ENCODE peak calls at places on chromosomes 5 and 9, in four cellular contexts. One of them, this sample, is unnamed.

GRCh38 chr5:162248107-162248713 is 180.6 kb downstream of the GABRG2 start:
- DNase-seq in body of pancreas: no peak
- DNase-seq in cardiac muscle cell: no peak
- DNase-seq in IMR-90: no peak
- DNase-seq in this sample: no peak

GRCh38 chr9:3180696-3181048 is 336.8 kb upstream of the PUM3 start:
- DNase-seq in body of pancreas: no peak
- DNase-seq in cardiac muscle cell: no peak
- DNase-seq in IMR-90: no peak
- DNase-seq in this sample: no peak

GRCh38 chr9:8365029-8365428 is 565.5 kb upstream of the DMAC1 start:
- DNase-seq in body of pancreas: no peak
- DNase-seq in cardiac muscle cell: peak; percentile 77
- DNase-seq in IMR-90: peak; percentile 76
- DNase-seq in this sample: no peak

GRCh38 chr5:151023651-151024050 is 3.3 kb downstream of the GPX3 start:
- DNase-seq in body of pancreas: peak; percentile 29
- DNase-seq in cardiac muscle cell: peak; percentile 87
- DNase-seq in IMR-90: no peak
- DNase-seq in this sample: peak; percentile 67

GRCh38 chr5:111697215-111697614 is 59.8 kb downstream of the NREP start:
- DNase-seq in body of pancreas: no peak
- DNase-seq in cardiac muscle cell: peak; percentile 57
- DNase-seq in IMR-90: no peak
- DNase-seq in this sample: no peak

GRCh38 chr5:58263291-58263690 is 196.6 kb downstream of the PLK2 start:
- DNase-seq in body of pancreas: no peak
- DNase-seq in cardiac muscle cell: no peak
- DNase-seq in IMR-90: no peak
- DNase-seq in this sample: no peak

GRCh38 chr9:95499847-95500246 is 16.9 kb downstream of the PTCH1 start:
- DNase-seq in body of pancreas: no peak
- DNase-seq in cardiac muscle cell: no peak
- DNase-seq in IMR-90: peak; percentile 57
- DNase-seq in this sample: no peak

GRCh38 chr9:133004091-133005072 is 25.9 kb downstream of the GFI1B start:
- DNase-seq in body of pancreas: no peak
- DNase-seq in cardiac muscle cell: no peak
- DNase-seq in IMR-90: no peak
- DNase-seq in this sample: no peak

GRCh38 chr5:179331591-179331990 is 13.7 kb downstream of the ADAMTS2 start:
- DNase-seq in body of pancreas: no peak
- DNase-seq in cardiac muscle cell: no peak
- DNase-seq in IMR-90: no peak
- DNase-seq in this sample: no peak

GRCh38 chr9:134258828-134259546 is 67.3 kb upstream of the RXRA start:
- DNase-seq in body of pancreas: peak; percentile 40
- DNase-seq in cardiac muscle cell: no peak
- DNase-seq in IMR-90: no peak
- DNase-seq in this sample: no peak

GRCh38 chr9:13364271-13364670 is 84.8 kb upstream of the MPDZ start:
- DNase-seq in body of pancreas: no peak
- DNase-seq in cardiac muscle cell: peak; percentile 57
- DNase-seq in IMR-90: no peak
- DNase-seq in this sample: no peak

GRCh38 chr5:169703803-169704202 is 66.7 kb downstream of the DOCK2 start:
- DNase-seq in body of pancreas: no peak
- DNase-seq in cardiac muscle cell: no peak
- DNase-seq in IMR-90: no peak
- DNase-seq in this sample: no peak

GRCh38 chr5:110969502-110969901 is 102.0 kb upstream of the TSLP start:
- DNase-seq in body of pancreas: no peak
- DNase-seq in cardiac muscle cell: no peak
- DNase-seq in IMR-90: no peak
- DNase-seq in this sample: no peak

GRCh38 chr5:172870807-172871431 is 36.9 kb downstream of the ERGIC1 start:
- DNase-seq in body of pancreas: no peak
- DNase-seq in cardiac muscle cell: no peak
- DNase-seq in IMR-90: no peak
- DNase-seq in this sample: no peak

DNA sequence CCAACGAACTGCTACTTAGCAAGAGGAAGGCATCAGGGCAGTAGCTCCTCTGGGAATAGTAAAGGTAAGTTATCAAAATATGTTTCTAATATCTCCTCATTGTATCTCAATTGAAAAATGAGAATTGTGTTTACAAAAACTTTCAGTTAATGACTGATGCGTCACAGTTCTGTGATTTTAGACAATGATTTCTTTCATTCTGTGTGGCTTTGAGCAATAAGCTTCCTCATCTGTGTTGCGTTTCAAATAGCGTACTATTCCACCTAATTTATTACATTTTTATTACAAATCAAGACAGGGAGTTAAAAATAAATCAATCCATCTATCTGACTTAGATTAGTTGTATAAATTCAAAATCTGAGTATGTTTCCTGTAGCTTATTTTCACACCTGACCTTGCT is 145.0 kb downstream of the CAAP1 start:
- DNase-seq in body of pancreas: no peak
- DNase-seq in cardiac muscle cell: no peak
- DNase-seq in IMR-90: no peak
- DNase-seq in this sample: no peak
- TF ChIP-seq CTCF in body of pancreas: no peak
- TF ChIP-seq CTCF in cardiac muscle cell: no peak
- TF ChIP-seq CTCF in IMR-90: no peak
- TF ChIP-seq CTCF in this sample: no peak

GRCh38 chr5:113552620-113553019 is 39.1 kb downstream of the YTHDC2 start:
- DNase-seq in body of pancreas: no peak
- DNase-seq in cardiac muscle cell: no peak
- DNase-seq in IMR-90: no peak
- DNase-seq in this sample: no peak
- H3K36me3 ChIP-seq in body of pancreas: peaks cover 6% of the 10 kb centered on the region
- H3K36me3 ChIP-seq in cardiac muscle cell: peaks cover 54% of the 10 kb centered on the region
- H3K36me3 ChIP-seq in IMR-90: peaks cover 16% of the 10 kb centered on the region
- H3K36me3 ChIP-seq in this sample: no peaks in the 10 kb centered on the region

GRCh38 chr9:124306098-124306735 is 48.5 kb downstream of the NEK6 start:
- DNase-seq in body of pancreas: no peak
- DNase-seq in cardiac muscle cell: peak; percentile 87
- DNase-seq in IMR-90: peak; percentile 96
- DNase-seq in this sample: no peak
- H3K27ac ChIP-seq in body of pancreas: no peak overlapping the region
- H3K27ac ChIP-seq in cardiac muscle cell: no peak overlapping the region
- H3K27ac ChIP-seq in IMR-90: peak overlapping the region; percentile 74
- H3K27ac ChIP-seq in this sample: no peak overlapping the region

DNA sequence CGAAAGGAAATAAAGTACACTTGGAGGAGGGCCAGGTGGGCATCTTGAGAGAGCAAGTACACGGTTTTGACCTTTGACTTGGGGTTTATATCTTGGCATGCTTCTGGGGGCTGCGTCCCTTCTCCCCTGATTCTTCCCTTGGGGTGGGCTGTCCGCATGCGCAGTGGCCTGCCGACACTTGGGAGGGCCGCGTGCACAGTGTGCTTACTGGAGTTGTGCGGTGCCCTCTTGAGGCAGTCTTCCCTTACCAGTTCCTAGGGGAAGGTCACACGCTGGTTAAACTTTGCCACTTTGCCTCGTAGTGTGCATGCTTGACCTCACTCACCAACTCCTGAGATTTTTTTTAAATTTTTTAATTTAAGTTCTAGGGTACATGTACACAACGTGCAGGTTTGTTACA is 4.3 kb upstream of the CLPTM1L start:
- DNase-seq in body of pancreas: no peak
- DNase-seq in cardiac muscle cell: no peak
- DNase-seq in IMR-90: no peak
- DNase-seq in this sample: no peak
- TF ChIP-seq CTCF in body of pancreas: no peak
- TF ChIP-seq CTCF in cardiac muscle cell: no peak
- TF ChIP-seq CTCF in IMR-90: no peak
- TF ChIP-seq CTCF in this sample: no peak

DNA sequence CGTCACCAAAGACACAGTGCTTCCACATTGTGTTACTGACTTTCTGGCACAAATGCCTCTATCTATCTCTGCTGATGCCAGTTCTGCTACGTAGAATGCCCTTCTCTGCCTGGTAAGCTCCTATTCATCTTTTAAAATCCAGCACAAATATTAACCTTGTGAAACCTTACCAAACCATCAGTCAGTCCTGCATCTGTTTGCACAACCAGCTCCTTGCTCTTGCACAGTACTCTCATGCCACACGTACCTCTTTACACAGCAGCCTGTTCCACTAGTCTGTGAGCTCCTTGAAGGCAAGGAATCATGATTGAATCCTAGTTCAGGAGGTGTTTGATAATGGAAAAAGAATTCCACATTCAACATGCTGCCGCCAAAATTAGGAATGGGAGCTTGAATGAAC is 56.3 kb downstream of the TEX10 start:
- DNase-seq in body of pancreas: no peak
- DNase-seq in cardiac muscle cell: no peak
- DNase-seq in IMR-90: no peak
- DNase-seq in this sample: no peak
- H3K36me3 ChIP-seq in body of pancreas: no peaks in the 10 kb centered on the region
- H3K36me3 ChIP-seq in cardiac muscle cell: peaks cover 44% of the 10 kb centered on the region
- H3K36me3 ChIP-seq in IMR-90: peaks cover 52% of the 10 kb centered on the region
- H3K36me3 ChIP-seq in this sample: no peaks in the 10 kb centered on the region

GRCh38 chr9:33448159-33448511 is 742 bp upstream of the AQP3 start:
- DNase-seq in body of pancreas: peak; percentile 41
- DNase-seq in cardiac muscle cell: no peak
- DNase-seq in IMR-90: no peak
- DNase-seq in this sample: no peak

GRCh38 chr9:33445389-33445881 is 2.0 kb downstream of the AQP3 start:
- DNase-seq in body of pancreas: peak; percentile 71
- DNase-seq in cardiac muscle cell: no peak
- DNase-seq in IMR-90: no peak
- DNase-seq in this sample: peak; percentile 51

GRCh38 chr9:33445941-33446506 is 1.4 kb downstream of the AQP3 start:
- DNase-seq in body of pancreas: no peak
- DNase-seq in cardiac muscle cell: no peak
- DNase-seq in IMR-90: no peak
- DNase-seq in this sample: no peak

GRCh38 chr9:33447404-33448158 is at the start of gene AQP3:
- DNase-seq in body of pancreas: peak; percentile 80
- DNase-seq in cardiac muscle cell: peak; percentile 37
- DNase-seq in IMR-90: no peak
- DNase-seq in this sample: peak; percentile 73

DNA sequence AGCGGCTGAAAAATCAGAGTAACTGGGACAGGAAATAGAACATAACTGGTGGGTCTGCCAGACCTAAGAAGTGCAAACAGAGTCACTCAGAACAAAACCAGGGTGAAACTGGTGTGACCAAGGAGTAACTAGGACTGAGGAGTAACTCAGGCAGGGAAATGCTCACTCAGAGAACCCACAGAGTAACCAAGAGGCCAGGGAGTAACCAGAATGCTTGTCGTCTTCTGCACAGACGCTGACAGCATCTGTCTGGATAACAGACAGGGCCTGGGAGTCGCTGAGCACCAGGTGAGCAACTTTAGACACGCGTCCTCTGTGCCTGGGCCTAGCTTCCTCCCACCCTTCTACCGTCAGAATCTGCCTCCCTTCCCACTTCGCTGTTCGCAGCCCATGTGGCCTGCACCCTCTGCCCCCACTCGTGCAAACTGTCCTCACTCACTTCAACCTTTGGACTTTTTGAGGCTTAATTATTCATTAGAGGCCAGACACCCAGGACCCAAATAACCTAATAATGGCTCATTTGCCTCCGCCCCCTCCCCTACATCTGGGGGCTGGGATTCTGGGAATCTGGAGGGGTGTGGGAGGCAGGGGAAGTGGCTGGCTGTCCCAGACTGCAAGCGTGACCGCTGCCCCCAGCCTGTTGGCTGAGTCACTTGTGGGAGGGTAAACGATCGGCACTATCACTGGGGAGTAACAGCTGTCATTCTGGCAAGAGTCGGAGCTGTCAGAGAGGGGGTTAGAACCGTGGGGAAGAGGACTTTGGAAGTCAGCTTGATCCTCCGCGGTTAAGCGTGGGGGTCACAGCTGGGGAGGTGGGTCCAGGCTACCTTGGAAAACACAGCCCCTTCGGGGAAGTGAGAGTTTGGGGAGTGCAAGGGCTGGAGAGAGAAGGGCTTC is 638 bp downstream of the AQP3 start:
- DNase-seq in body of pancreas: peak; percentile 64
- DNase-seq in cardiac muscle cell: peak; percentile 54
- DNase-seq in IMR-90: peak; percentile 72
- DNase-seq in this sample: peak; percentile 58
- H3K27ac ChIP-seq in body of pancreas: peak overlapping the region; percentile 89
- H3K27ac ChIP-seq in cardiac muscle cell: no peak overlapping the region
- H3K27ac ChIP-seq in IMR-90: no peak overlapping the region
- H3K27ac ChIP-seq in this sample: peak overlapping the region; percentile 61

This sample was measured in colonic mucosa.